ENCODE peak calls at places on chromosomes 11 and 22, in ten cellular contexts. G is heart left ventricle; P is GM13976; A is chondrocyte; T is CD8-positive, alpha-beta T cell; J is psoas muscle; K is esophagus squamous epithelium; E is astrocyte of the cerebellum; Z is retinal pigment epithelial cell; M is epithelial cell of proximal tubule. R is an unnamed sample.

GRCh38 chr11:25927391-25927790 is 404.5 kb upstream of the ANO3 start:
- DNase-seq in T (no peak), E (no peak), G (no peak), K (no peak), J (no peak), Z (no peak), M (no peak), A (no peak), P (no peak), R (no peak)

GRCh38 chr11:3199537-3200295 is 18.9 kb downstream of the MRGPRG start:
- DNase-seq in Z (no peak), A (no peak), P (no peak), T (no peak), J (peak; percentile 26), M (no peak), G (no peak), K (no peak), E (no peak), R (no peak)

GRCh38 chr11:10108901-10109665 is 184.9 kb downstream of the SBF2 start:
- DNase-seq in K (no peak), E (peak; percentile 42), A (no peak), T (no peak), P (no peak), M (no peak), J (no peak), G (peak; percentile 31), Z (no peak), R (no peak)

GRCh38 chr11:91081440-91082088 is 858.7 kb upstream of the CHORDC1 start:
- DNase-seq in E (peak; percentile 5), K (no peak), T (no peak), M (no peak), J (peak; percentile 54), P (no peak), A (no peak), Z (peak; percentile 77), G (peak; percentile 66), R (no peak)

GRCh38 chr11:122165972-122166371 is 50.0 kb upstream of the BLID start:
- DNase-seq in G (no peak), K (no peak), Z (no peak), M (no peak), P (no peak), A (no peak), J (no peak), T (no peak), E (no peak), R (no peak)

GRCh38 chr11:96760815-96761214 is 371.0 kb downstream of the JRKL start:
- DNase-seq in T (no peak), M (no peak), E (no peak), A (no peak), G (no peak), K (no peak), J (no peak), P (no peak), Z (no peak), R (no peak)

GRCh38 chr11:2750601-2751522 is 51.1 kb upstream of the KCNQ1OT1 start:
- DNase-seq in K (no peak), G (peak; percentile 18), Z (no peak), T (no peak), M (no peak), A (peak; percentile 53), E (no peak), J (peak; percentile 54), P (no peak), R (no peak)

GRCh38 chr11:32069361-32070058 is 21.4 kb upstream of the RCN1 start:
- DNase-seq in Z (no peak), E (no peak), T (no peak), A (no peak), G (no peak), P (peak; percentile 32), M (no peak), K (no peak), J (no peak), R (no peak)

DNA sequence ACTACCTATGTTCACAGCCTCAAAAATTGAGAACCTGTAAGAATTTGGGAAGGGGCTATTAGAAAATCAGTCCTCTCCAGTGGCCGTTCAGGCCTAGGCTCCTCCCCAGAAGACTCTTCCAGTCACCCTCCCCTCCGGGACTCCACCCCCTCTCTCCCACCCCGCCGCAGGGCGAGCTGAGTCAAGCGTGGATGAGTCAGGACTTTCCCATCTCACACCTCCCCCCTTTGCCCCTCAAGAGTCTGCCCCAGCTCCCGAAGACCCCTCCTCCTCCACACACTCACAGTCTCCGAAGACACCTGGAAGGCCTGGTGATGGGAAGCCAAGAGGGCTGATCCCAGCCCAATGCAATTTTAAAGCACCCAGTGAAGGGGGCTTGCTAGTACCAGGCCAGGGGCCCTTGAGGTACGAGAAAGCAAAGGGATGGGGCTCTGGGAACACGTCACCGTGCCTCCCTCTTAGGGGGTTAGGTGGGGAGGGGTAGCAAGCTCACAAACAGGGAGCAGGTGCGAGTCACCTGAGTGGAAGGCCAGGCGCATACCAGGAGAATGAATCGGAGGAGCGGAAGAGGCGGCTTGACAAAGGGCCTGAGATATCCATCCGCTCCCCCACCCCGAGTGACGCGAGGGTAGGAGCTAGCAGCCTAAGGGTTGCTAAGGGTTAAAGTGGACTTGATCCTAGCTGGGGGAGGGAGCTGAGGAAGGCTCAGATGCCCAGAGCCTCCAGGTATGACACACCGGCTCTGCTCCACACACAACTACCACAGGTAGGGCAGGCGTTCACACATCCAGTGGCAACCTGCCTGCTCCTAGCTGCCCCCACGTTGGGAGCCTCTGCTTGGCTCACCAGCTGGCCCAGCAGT is 13.6 kb downstream of the BCL9L start:
- DNase-seq in T (peak; percentile 59), M (no peak), G (peak; percentile 87), P (no peak), J (peak; percentile 93), Z (peak; percentile 87), E (peak; percentile 71), K (no peak), A (peak; percentile 95), R (no peak)
- TF ChIP-seq CTCF in T (no peak), M (no peak), G (no peak), P (no peak), J (no peak), Z (no peak), E (no peak), K (no peak), A (no peak), R (no peak)

GRCh38 chr22:41369089-41369745 is 12.5 kb upstream of the TEF start:
- DNase-seq in K (no peak), M (no peak), G (no peak), E (no peak), Z (no peak), T (no peak), A (no peak), J (peak; percentile 71), P (no peak), R (no peak)

GRCh38 chr22:41368543-41368817 is 13.3 kb upstream of the TEF start:
- DNase-seq in P (no peak), K (no peak), J (no peak), G (no peak), A (no peak), T (no peak), E (no peak), Z (no peak), M (no peak), R (no peak)

GRCh38 chr22:41367039-41367679 is 14.6 kb upstream of the TEF start:
- DNase-seq in J (peak; percentile 99), K (no peak), M (peak; percentile 10), Z (peak; percentile 89), E (peak; percentile 80), A (peak; percentile 98), G (peak; percentile 98), T (no peak), P (peak; percentile 59), R (no peak)

GRCh38 chr22:41366323-41367014 is 15.3 kb upstream of the TEF start:
- DNase-seq in T (no peak), E (no peak), A (no peak), G (no peak), K (no peak), M (no peak), Z (no peak), J (no peak), P (no peak), R (no peak)

DNA sequence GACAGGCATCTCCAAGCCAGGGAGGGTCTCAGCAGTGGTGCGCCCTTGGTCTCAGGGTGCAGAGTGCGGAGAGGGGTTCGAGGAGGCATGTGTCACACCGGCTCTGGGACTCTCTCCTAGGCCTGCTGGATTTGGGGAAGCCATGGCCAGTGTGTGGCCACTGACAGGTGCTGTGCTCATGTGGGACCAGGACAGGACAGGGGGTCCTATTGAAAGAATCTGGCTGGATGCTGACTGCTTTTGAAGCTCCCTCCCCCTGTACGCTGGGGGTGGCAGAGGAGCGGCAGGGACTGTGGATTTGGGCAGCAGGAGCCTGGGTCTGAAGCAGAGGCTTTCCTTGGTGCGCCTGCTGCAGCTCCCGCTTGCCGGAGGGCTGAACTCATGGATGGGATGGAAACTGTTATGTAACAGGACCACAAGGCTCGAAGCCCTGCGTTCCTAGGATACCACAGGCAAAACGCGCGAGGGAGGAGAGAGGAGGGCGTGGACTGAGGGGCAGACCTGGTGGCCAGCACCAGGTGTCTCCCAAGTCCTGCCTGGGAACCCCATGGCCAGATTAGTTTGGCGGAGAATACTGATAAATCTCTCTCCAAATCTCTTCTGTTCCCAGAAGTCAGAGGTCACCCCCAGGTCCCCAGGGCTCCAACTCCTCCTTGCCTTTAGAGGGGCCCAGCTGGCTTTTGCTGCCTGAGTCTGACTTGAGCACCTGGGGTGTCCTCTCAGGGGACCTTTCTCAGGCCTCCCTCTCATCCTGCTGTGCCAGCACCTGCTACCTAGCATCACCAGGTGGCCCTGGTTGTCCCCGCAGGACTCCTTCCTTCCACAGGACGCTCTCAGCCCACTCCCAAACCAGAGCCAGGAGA is 13.8 kb upstream of the TEF start:
- DNase-seq in P (no peak), Z (peak; percentile 35), M (no peak), T (no peak), J (no peak), A (no peak), K (no peak), E (no peak), G (peak; percentile 66), R (no peak)
- TF ChIP-seq CTCF in P (no peak), Z (no peak), M (no peak), T (no peak), J (no peak), A (peak; percentile 31), K (no peak), E (no peak), G (no peak), R (no peak)

GRCh38 chr11:57637626-57638004 is 12.1 kb downstream of the YPEL4 start:
- DNase-seq in A (no peak), P (no peak), M (no peak), E (no peak), J (peak; percentile 55), G (no peak), K (no peak), Z (no peak), T (no peak), R (no peak)

GRCh38 chr11:57635236-57635635 is 14.5 kb downstream of the YPEL4 start:
- DNase-seq in G (no peak), A (no peak), P (no peak), J (no peak), M (no peak), K (no peak), Z (no peak), T (no peak), E (no peak), R (no peak)

GRCh38 chr11:57634311-57634710 is 15.4 kb downstream of the YPEL4 start:
- DNase-seq in M (no peak), T (no peak), A (no peak), P (no peak), K (no peak), E (no peak), Z (no peak), G (no peak), J (no peak), R (no peak)

GRCh38 chr11:57638005-57638760 is 11.5 kb downstream of the YPEL4 start:
- DNase-seq in E (peak; percentile 76), M (no peak), T (no peak), A (no peak), Z (peak; percentile 54), G (peak; percentile 80), K (no peak), J (peak; percentile 70), P (peak; percentile 77), R (peak; percentile 64)

GRCh38 chr11:57633394-57634058 is 16.2 kb downstream of the YPEL4 start:
- DNase-seq in J (no peak), K (no peak), E (no peak), M (no peak), Z (no peak), P (no peak), A (no peak), T (no peak), G (no peak), R (no peak)
- TF ChIP-seq CTCF in J (no peak), K (no peak), E (no peak), M (no peak), Z (no peak), P (no peak), A (no peak), T (no peak), G (no peak), R (no peak)

GRCh38 chr11:125367710-125368109 is 128.4 kb downstream of the FEZ1 start:
- DNase-seq in G (no peak), P (no peak), K (no peak), T (no peak), J (no peak), A (no peak), M (no peak), E (no peak), Z (no peak), R (no peak)

GRCh38 chr11:125365196-125365931 is 130.7 kb downstream of the FEZ1 start:
- DNase-seq in K (no peak), G (no peak), A (no peak), Z (no peak), J (no peak), P (no peak), M (no peak), E (no peak), T (no peak), R (no peak)

GRCh38 chr11:125368757-125369156 is 127.3 kb downstream of the FEZ1 start:
- DNase-seq in A (no peak), J (no peak), G (no peak), K (no peak), M (no peak), E (no peak), T (no peak), P (no peak), Z (no peak), R (no peak)

GRCh38 chr11:125360066-125360465 is 136.0 kb downstream of the FEZ1 start:
- DNase-seq in T (no peak), M (no peak), A (no peak), E (no peak), G (no peak), K (no peak), P (no peak), J (no peak), Z (no peak), R (no peak)

GRCh38 chr11:125364085-125364822 is 131.8 kb downstream of the FEZ1 start:
- DNase-seq in P (no peak), Z (no peak), K (no peak), A (no peak), J (no peak), M (no peak), E (no peak), G (no peak), T (no peak), R (no peak)
- TF ChIP-seq CTCF in P (no peak), Z (peak; percentile 30), K (no peak), A (peak; percentile 70), J (no peak), M (no peak), E (peak; percentile 35), G (no peak), T (no peak), R (no peak)